ENCODE peak calls at places on chromosome 12, in seven cellular contexts. K, W, I, P, B, G and Z are unnamed samples.

GRCh38 chr12:15131462-15131861 is 89.8 kb downstream of the RERG start:
- DNase-seq in P (no peak), I (peak), W (no peak), B (no peak), K (no peak), G (peak), Z (no peak)

GRCh38 chr12:103800252-103800771 is 40.7 kb downstream of the NT5DC3 start:
- DNase-seq in G (peak), W (peak), I (peak), B (no peak), P (peak), K (peak), Z (no peak)

GRCh38 chr12:111298583-111299436 is 70.1 kb downstream of the PHETA1 start:
- DNase-seq in I (peak), B (no peak), W (peak), G (peak), K (peak), P (no peak), Z (no peak)

GRCh38 chr12:111192657-111193056 is 176.2 kb downstream of the PHETA1 start:
- DNase-seq in G (no peak), B (no peak), I (no peak), W (no peak), K (no peak), P (no peak), Z (no peak)

GRCh38 chr12:106527356-106527755 is 55.4 kb upstream of the RFX4 start:
- DNase-seq in P (no peak), W (no peak), B (no peak), K (no peak), I (no peak), G (peak), Z (peak)

GRCh38 chr12:123075092-123075491 is 75.8 kb downstream of the PITPNM2 start:
- DNase-seq in I (no peak), W (no peak), B (no peak), K (no peak), G (peak), P (no peak), Z (no peak)

GRCh38 chr12:114681149-114681849 is 2.7 kb downstream of the TBX3 start:
- DNase-seq in P (no peak), G (peak), W (no peak), B (no peak), I (no peak), K (no peak), Z (no peak)

GRCh38 chr12:45928309-45928708 is 62.1 kb downstream of the SCAF11 start:
- DNase-seq in K (no peak), I (no peak), B (no peak), P (no peak), W (no peak), G (no peak), Z (no peak)

GRCh38 chr12:93358821-93359220 is 18.9 kb upstream of the NUDT4 start:
- DNase-seq in W (no peak), I (no peak), K (no peak), B (no peak), P (no peak), G (no peak), Z (no peak)

GRCh38 chr12:75587340-75588106 is 76.1 kb upstream of the KRR1 start:
- DNase-seq in I (no peak), B (no peak), K (no peak), P (no peak), G (no peak), W (no peak), Z (no peak)

GRCh38 chr12:62772556-62772955 is 162.4 kb downstream of the PPM1H start:
- DNase-seq in K (no peak), W (no peak), I (no peak), G (peak), B (no peak), P (no peak), Z (no peak)

GRCh38 chr12:5807090-5807414 is 138.0 kb downstream of the ANO2 start:
- DNase-seq in B (no peak), G (peak), W (peak), P (no peak), K (no peak), I (no peak), Z (peak)

GRCh38 chr12:82972624-82973023 is 285.9 kb downstream of the TMTC2 start:
- DNase-seq in P (no peak), W (no peak), I (no peak), B (no peak), G (no peak), K (no peak), Z (no peak)

GRCh38 chr12:116603516-116603915 is 44.3 kb downstream of the MAP1LC3B2 start:
- DNase-seq in W (no peak), G (no peak), K (no peak), I (no peak), P (no peak), B (no peak), Z (no peak)

GRCh38 chr12:110279976-110280783 is 867 bp upstream of the ATP2A2 start:
- DNase-seq in K (peak), G (peak), I (peak), B (no peak), W (no peak), P (peak), Z (no peak)

GRCh38 chr12:8088574-8088973 is 6.5 kb downstream of the NECAP1 start:
- DNase-seq in B (no peak), P (no peak), W (no peak), K (no peak), G (no peak), I (no peak), Z (no peak)

GRCh38 chr12:57046947-57047890 is 2.7 kb downstream of the MYO1A start:
- DNase-seq in K (no peak), P (no peak), G (no peak), W (no peak), B (no peak), I (no peak), Z (no peak)

GRCh38 chr12:13592063-13592942 is 389.1 kb downstream of the GRIN2B start:
- DNase-seq in P (no peak), K (no peak), W (no peak), B (no peak), I (no peak), G (no peak), Z (no peak)

GRCh38 chr12:117063162-117063911 is 35.9 kb downstream of the TESC start:
- DNase-seq in P (no peak), K (no peak), W (no peak), G (no peak), I (no peak), B (no peak), Z (no peak)

GRCh38 chr12:110591508-110592051 is 8.5 kb upstream of the PPTC7 start:
- DNase-seq in W (no peak), G (no peak), P (no peak), B (no peak), K (no peak), I (no peak), Z (no peak)

GRCh38 chr12:103858953-103859601 is 18.0 kb upstream of the NT5DC3 start:
- DNase-seq in K (peak), W (peak), B (peak), G (peak), I (peak), P (no peak), Z (peak)

GRCh38 chr12:24768415-24768814 is 180.5 kb downstream of the BCAT1 start:
- DNase-seq in K (no peak), W (no peak), I (no peak), G (no peak), B (no peak), P (no peak), Z (no peak)

GRCh38 chr12:62319058-62319457 is 58.9 kb downstream of the USP15 start:
- DNase-seq in K (no peak), I (no peak), P (no peak), G (no peak), B (no peak), W (no peak), Z (no peak)

GRCh38 chr12:20493924-20494323 is 125.6 kb downstream of the PDE3A start:
- DNase-seq in I (peak), G (no peak), B (no peak), K (no peak), W (no peak), P (no peak), Z (peak)

GRCh38 chr12:108302471-108303311 is 36.4 kb downstream of the CMKLR1 start:
- DNase-seq in K (peak), I (peak), G (peak), P (peak), W (peak), B (no peak), Z (no peak)

GRCh38 chr12:90978117-90978770 is 23.3 kb upstream of the CCER1 start:
- DNase-seq in B (no peak), K (no peak), I (peak), G (peak), W (peak), P (no peak), Z (no peak)

GRCh38 chr12:47190271-47190750 is 110.6 kb upstream of the AMIGO2 start:
- DNase-seq in G (peak), W (peak), B (no peak), P (no peak), K (no peak), I (peak), Z (peak)

GRCh38 chr12:39671898-39672875 is 52.6 kb upstream of the ABCD2 start:
- DNase-seq in K (no peak), P (no peak), I (no peak), B (no peak), G (no peak), W (no peak), Z (no peak)

GRCh38 chr12:39675263-39675662 is 55.7 kb upstream of the ABCD2 start:
- DNase-seq in G (no peak), B (no peak), W (no peak), P (no peak), I (peak), K (no peak), Z (no peak)

DNA sequence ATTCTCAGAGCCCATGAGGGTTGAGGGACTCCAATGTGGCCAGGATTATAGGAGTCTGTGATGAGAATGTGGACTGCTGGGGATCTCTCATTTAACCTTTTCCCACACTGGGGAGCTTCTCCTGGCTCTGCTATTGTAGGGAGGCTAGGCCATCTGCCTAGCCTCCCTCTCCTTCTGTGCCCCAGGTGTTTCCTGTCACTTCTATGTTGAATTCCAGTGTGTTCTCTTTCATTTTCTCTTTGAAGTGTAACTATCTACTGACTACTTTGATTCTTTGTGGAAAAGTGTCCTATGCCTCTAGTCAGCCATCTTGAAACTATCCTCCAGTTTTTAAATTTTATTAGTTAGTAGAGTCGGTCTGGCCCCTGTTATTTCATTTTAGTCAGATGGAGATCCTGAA is 53.4 kb upstream of the ABCD2 start:
- DNase-seq in I (no peak), G (no peak), B (no peak), W (no peak), P (no peak), K (no peak), Z (no peak)
- TF ChIP-seq CTCF in I (no peak), G (no peak), B (no peak), W (no peak), P (no peak), K (no peak), Z (no peak)

GRCh38 chr12:44915958-44916357 is 39.8 kb upstream of the NELL2 start:
- DNase-seq in P (no peak), B (no peak), G (no peak), K (no peak), I (no peak), W (no peak), Z (no peak)

DNA sequence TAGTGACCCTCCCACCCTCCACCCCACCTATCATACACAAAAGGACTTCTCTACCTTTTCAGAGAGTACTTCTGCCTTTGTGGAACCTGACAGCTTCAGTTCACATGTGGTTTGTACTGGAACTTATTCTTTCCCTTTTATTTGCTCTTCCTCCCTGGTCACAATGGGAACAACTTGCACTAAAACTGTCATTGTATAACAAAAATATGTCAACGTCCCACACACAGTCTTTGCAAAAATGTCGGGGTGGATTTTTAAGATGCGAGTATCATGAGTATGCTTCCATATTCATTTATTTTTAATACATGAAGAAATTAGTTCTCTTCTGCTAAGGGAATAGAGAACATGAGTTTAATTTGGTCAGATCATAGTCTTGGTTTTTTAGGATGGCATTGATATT is 45.6 kb upstream of the NELL2 start:
- DNase-seq in W (no peak), K (no peak), I (no peak), G (no peak), P (no peak), B (no peak), Z (no peak)
- H3K4me3 ChIP-seq in W (no peak), K (no peak), I (no peak), G (no peak), P (no peak), B (no peak), Z (no peak)

GRCh38 chr12:53051058-53051880 is 1.4 kb downstream of the TNS2 start:
- DNase-seq in G (peak), W (no peak), K (peak), I (peak), P (no peak), B (no peak), Z (no peak)
- TF ChIP-seq CTCF in G (peak), W (peak), K (peak), I (no peak), P (no peak), B (no peak), Z (no peak)

DNA sequence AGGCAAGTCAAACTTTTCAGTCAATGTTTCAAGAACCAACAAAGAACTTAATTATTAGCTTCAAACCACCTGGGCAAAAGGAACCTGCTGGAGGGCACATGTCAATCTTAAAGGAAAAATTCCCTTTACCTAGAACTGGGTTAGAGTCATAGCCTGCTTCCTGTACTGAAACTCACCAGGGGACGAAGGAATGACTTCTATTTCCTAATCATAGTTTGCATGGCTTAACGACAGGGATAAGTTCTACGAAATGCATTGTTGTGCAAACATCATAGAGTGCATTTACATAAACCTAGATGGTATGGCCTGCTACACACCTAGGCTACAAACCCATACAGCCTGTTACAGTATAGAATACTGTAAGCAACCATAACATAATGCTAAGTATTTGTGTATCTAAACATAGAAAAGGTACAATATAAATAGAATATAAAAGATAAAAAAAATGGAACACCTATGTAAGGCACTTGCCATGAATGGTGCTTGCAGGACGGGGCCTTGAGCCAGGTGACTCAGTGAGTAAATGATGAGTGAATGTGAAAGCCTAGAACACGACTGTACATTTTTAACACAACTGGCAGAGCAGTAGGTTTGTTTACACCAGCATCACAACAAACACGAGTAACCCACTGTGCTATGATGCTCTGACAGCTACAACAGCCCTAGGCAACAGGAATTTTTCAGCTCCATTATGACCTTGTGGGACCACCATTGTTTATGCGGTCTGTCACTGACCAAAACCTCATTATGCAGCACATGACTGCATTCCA is 234.9 kb upstream of the CAND1 start:
- DNase-seq in G (no peak), W (peak), K (no peak), I (peak), P (no peak), B (peak), Z (peak)
- H3K4me3 ChIP-seq in G (no peak), W (no peak), K (no peak), I (no peak), P (no peak), B (no peak), Z (no peak)

DNA sequence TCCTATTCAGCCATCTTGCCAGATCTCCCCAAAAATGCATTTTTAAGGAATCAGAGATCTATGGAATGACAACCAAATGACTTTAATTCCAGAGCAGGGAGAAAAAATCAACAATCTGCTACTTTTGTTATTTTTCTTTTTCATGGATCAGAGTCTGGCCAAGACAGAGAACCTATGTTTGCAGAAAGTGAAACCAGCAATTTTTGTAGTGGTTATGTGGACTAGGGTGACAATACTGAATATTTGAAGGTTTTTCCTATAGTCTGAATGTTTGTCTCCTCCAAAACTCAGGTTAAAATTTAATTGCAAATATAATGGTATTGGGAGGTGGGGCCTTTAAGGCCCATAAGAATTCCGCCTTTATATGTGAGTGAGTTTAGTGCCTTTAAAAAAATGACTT is 30.9 kb downstream of the KLRK1 start:
- DNase-seq in B (no peak), G (no peak), P (no peak), W (no peak), I (no peak), K (no peak), Z (no peak)
- TF ChIP-seq CTCF in B (no peak), G (no peak), P (no peak), W (no peak), I (no peak), K (no peak), Z (no peak)

DNA sequence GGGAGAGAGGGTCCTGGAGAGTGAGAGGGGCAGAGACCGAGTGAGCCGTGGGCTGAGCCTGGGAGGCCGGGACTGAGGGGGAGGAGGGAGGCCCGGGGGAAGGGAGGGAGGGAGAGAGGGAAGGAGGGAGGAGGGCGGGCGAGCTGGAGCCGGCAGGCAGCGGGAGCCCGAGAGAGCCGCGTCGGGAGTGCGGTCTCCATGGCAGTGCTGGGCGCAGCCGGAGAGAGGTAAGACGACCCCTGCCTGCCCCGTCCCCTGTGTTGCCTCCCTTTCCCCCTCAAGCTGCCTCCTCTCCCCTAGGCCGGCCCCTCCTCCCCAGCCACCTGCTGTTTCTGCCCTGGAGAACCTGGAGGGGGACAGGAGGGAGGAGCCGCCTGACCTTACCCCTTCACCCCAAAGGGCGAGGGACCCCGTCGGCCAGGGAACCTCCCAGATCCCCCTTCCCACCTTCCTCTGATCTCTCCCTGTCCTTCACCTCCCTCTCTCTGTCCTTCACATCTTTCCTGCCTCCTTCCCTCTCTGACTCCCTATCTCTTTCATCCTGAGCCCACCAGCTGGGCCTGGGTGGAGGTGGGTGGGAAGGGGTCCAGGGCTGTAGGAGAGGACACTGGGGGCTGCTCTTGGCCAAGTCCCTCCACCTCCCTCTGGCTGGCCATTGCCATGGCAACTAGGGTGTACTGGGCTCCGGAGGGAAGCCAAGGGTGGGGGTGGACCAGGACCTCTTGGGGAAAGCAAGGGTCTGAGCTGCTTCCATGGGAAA is at the start of gene GPR162:
- DNase-seq in B (no peak), W (no peak), P (peak), K (peak), G (peak), I (peak), Z (no peak)
- H3K4me3 ChIP-seq in B (peak), W (peak), P (peak), K (peak), G (peak), I (peak), Z (peak)

DNA sequence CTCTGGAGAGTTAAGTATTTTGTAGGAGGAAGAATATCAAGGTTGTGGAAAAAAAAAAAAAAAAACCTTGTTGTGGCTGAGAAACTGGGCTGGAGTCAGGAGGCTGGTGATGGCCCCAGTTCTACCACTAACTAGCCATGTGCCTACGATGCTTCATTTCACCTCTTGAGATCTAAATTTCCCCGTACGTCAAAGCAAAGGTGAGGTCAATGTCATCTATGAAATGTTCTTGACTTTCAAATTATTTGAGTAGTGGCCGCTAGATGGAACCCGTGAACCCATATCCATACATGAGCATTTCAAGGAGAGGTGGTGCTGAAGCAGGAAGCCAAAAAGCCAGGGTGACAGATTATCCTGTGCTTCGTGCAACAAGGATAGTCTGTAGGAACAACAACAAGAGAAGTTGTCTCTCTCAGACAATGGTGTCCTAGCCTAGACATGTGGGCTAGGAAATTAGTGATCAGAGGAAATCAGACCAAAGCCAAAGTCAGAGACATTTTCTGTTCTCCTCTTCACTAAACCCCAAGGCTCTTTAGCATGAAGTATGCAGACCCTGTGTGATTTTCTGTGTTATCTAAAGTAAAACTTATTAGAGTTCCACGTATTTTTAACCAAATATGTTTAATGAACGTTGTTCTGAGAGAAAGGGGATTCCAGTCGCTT is 95.5 kb upstream of the ETV6 start:
- DNase-seq in P (no peak), B (peak), K (no peak), I (peak), G (peak), W (peak), Z (peak)
- TF ChIP-seq CTCF in P (peak), B (peak), K (peak), I (peak), G (peak), W (peak), Z (peak)